ENCODE peak calls at places on chromosomes 2 and 18, in six cellular contexts. H, W, B, X, U and A are unnamed samples.

GRCh38 chr2:64457518-64457917 is 3.6 kb downstream of the LGALSL start:
- DNase-seq in H (no peak), U (no peak), X (no peak), B (no peak), W (no peak), A (no peak)

GRCh38 chr2:133503323-133503722 is 64.9 kb downstream of the NCKAP5 start:
- DNase-seq in H (no peak), B (no peak), X (no peak), U (no peak), W (no peak), A (no peak)

GRCh38 chr2:76984359-76984758 is 537.8 kb downstream of the LRRTM4 start:
- DNase-seq in U (no peak), H (no peak), W (peak; percentile 55), X (no peak), B (no peak), A (no peak)

GRCh38 chr2:63862802-63863201 is 21.1 kb downstream of the UGP2 start:
- DNase-seq in U (no peak), X (no peak), H (no peak), W (no peak), B (no peak), A (no peak)

GRCh38 chr2:9118383-9118960 is 88.1 kb upstream of the ASAP2 start:
- DNase-seq in X (no peak), B (no peak), W (no peak), U (no peak), H (no peak), A (no peak)

GRCh38 chr2:3078684-3079083 is 298.9 kb downstream of the EIPR1 start:
- DNase-seq in H (no peak), U (no peak), B (no peak), W (no peak), X (no peak), A (no peak)

GRCh38 chr2:204325468-204325867 is 219.8 kb upstream of the PARD3B start:
- DNase-seq in B (peak; percentile 56), U (no peak), H (no peak), X (peak; percentile 74), W (peak; percentile 85), A (no peak)

GRCh38 chr2:205800804-205801203 is 118.5 kb downstream of the NRP2 start:
- DNase-seq in U (no peak), X (peak; percentile 33), H (no peak), B (no peak), W (no peak), A (no peak)

GRCh38 chr18:48974304-48975220 is 23.8 kb upstream of the SMAD7 start:
- DNase-seq in X (no peak), U (no peak), B (no peak), W (no peak), H (no peak), A (no peak)

GRCh38 chr2:96098900-96099590 is 17.3 kb downstream of the ADRA2B start:
- DNase-seq in B (no peak), U (peak; percentile 82), W (no peak), X (peak; percentile 11), H (peak; percentile 61), A (no peak)

GRCh38 chr2:9832586-9832985 is 10.7 kb upstream of the TAF1B start:
- DNase-seq in X (no peak), H (no peak), B (no peak), U (no peak), W (peak; percentile 20), A (no peak)

GRCh38 chr2:205701509-205701908 is 19.2 kb downstream of the NRP2 start:
- DNase-seq in U (no peak), B (no peak), H (no peak), X (no peak), W (no peak), A (no peak)

GRCh38 chr2:240620149-240620731 is 5.0 kb upstream of the GPR35 start:
- DNase-seq in H (no peak), W (no peak), X (no peak), B (no peak), U (peak; percentile 12), A (no peak)

GRCh38 chr2:187877391-187877790 is 323.2 kb upstream of the TFPI start:
- DNase-seq in H (no peak), U (no peak), X (no peak), B (no peak), W (no peak), A (no peak)

GRCh38 chr2:64594563-64594989 is 59.1 kb downstream of the SERTAD2 start:
- DNase-seq in U (no peak), W (no peak), X (no peak), B (no peak), H (no peak), A (no peak)

GRCh38 chr2:108270768-108271506 is 17.8 kb upstream of the SULT1C2 start:
- DNase-seq in X (peak; percentile 65), W (no peak), H (no peak), B (no peak), U (no peak), A (no peak)
- H3K4me3 ChIP-seq in X (no peak overlapping the region), W (no peak overlapping the region), H (no peak overlapping the region), B (no peak overlapping the region), U (no peak overlapping the region), A (no peak overlapping the region)

GRCh38 chr2:200104015-200104414 is 148.6 kb downstream of the MAIP1 start:
- DNase-seq in X (no peak), W (no peak), U (no peak), H (no peak), B (no peak), A (no peak)
- H3K27ac ChIP-seq in X (no peak overlapping the region), W (no peak overlapping the region), U (no peak overlapping the region), H (no peak overlapping the region), B (no peak overlapping the region), A (no peak overlapping the region)

GRCh38 chr2:118837067-118837466 is 10.4 kb downstream of the EN1 start:
- DNase-seq in B (no peak), W (no peak), X (no peak), U (no peak), H (no peak), A (no peak)

GRCh38 chr2:118834440-118834810 is 13.0 kb downstream of the EN1 start:
- DNase-seq in B (no peak), U (no peak), W (no peak), X (no peak), H (no peak), A (no peak)

GRCh38 chr2:118834901-118835738 is 12.3 kb downstream of the EN1 start:
- DNase-seq in B (no peak), W (no peak), U (no peak), H (no peak), X (no peak), A (no peak)

GRCh38 chr2:118836411-118836930 is 11.0 kb downstream of the EN1 start:
- DNase-seq in B (no peak), U (no peak), W (no peak), H (no peak), X (no peak), A (no peak)

DNA sequence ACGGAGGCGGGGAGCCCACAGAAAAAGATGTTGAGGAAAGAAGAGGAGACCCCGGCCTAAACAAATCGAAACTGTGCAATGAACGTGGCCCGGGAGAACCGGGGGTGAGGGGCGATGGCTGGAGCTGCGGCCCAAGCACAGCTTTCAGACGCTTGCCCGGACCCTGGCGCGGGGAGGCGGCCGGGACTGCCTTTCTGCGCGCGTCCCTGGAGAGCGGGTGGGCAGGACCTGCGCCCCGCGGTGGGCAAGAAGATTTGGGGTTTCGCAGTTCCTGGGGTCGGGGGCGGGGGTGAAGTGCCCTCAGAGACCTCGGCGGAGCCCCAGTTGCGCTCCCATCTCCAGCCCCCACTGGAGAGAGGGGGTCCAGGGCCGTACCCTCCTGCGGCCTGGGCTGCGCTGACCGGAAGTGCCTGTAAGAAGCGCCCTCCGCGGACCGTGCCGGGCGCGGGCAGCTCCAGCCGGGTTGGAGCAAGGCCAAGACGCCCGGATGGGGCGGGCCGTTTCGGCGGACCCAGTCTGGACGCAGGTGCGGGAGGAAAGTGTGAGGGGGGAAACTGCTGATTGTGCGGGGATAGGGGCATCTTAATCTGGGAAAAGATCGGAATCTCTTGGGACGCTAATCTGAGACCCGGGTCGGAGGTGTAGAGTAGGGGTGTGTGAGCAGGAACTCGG is 11.6 kb downstream of the EN1 start:
- DNase-seq in W (no peak), X (no peak), B (no peak), U (no peak), H (no peak), A (no peak)
- H3K27me3 ChIP-seq in W (no peaks in the 10 kb centered on the region), X (peaks cover 78% of the 10 kb centered on the region), B (no peaks in the 10 kb centered on the region), U (peaks cover 100% of the 10 kb centered on the region), H (peaks cover 95% of the 10 kb centered on the region), A (peaks cover 64% of the 10 kb centered on the region)

GRCh38 chr2:161417428-161418274 is 1.6 kb downstream of the TBR1 start:
- DNase-seq in X (no peak), B (no peak), H (no peak), W (no peak), U (no peak), A (no peak)
- H3K4me3 ChIP-seq in X (no peak overlapping the region), B (no peak overlapping the region), H (no peak overlapping the region), W (no peak overlapping the region), U (peak overlapping the region; percentile 67), A (no peak overlapping the region)

GRCh38 chr2:42169100-42169868 is at the start of gene EML4:
- DNase-seq in X (peak; percentile 94), W (peak; percentile 96), H (peak; percentile 95), U (peak; percentile 90), B (peak; percentile 89), A (peak; percentile 79)
- H3K27ac ChIP-seq in X (peak within 1 kb of the TSS; percentile 87), W (peak within 1 kb of the TSS; percentile 95), H (peak within 1 kb of the TSS; percentile 85), U (peak within 1 kb of the TSS; percentile 78), B (peak within 1 kb of the TSS; percentile 64), A (peak within 1 kb of the TSS; percentile 91)

GRCh38 chr2:60554649-60555065 is 1.2 kb upstream of the BCL11A start:
- DNase-seq in H (no peak), B (peak; percentile 41), U (no peak), X (peak; percentile 55), W (no peak), A (no peak)

GRCh38 chr2:60556998-60557955 is 3.8 kb upstream of the BCL11A start:
- DNase-seq in U (no peak), H (no peak), X (no peak), B (peak; percentile 63), W (peak; percentile 69), A (no peak)

GRCh38 chr2:60555066-60555793 is 1.8 kb upstream of the BCL11A start:
- DNase-seq in W (peak; percentile 94), U (peak; percentile 28), B (peak; percentile 85), H (no peak), X (peak; percentile 83), A (peak; percentile 27)

GRCh38 chr2:60555794-60556161 is 2.3 kb upstream of the BCL11A start:
- DNase-seq in W (peak; percentile 75), H (no peak), X (no peak), B (no peak), U (no peak), A (no peak)

DNA sequence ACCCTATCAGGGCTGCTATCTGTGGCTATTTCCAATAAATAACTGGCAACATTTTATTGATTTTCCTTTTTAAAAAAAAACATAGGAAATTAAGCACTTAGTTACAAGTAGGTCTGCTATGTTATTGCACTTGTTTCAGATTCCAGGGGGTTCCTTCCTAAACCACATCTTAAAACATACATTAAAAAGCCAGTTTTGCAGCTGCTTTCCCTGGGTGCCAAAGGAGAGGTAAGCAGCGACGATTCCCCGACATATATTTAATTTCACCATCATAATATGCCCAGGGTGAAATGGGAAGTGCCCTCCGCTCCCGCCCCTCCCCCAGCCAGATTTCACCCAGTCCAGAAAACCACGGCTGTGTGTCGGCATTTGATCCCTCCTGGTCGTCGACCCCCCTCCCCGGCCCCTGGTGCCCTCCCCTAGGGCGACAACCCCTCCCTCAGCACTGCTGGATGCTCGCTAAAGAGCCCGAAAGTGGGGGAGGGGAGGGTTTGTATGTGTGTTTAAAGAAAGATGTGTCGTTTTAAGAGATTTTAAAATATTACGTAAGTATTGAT is 3.1 kb upstream of the BCL11A start:
- DNase-seq in U (no peak), H (no peak), W (peak; percentile 67), X (peak; percentile 54), B (peak; percentile 43), A (no peak)
- H3K27me3 ChIP-seq in U (peaks cover 95% of the 10 kb centered on the region), H (peaks cover 77% of the 10 kb centered on the region), W (no peaks in the 10 kb centered on the region), X (no peaks in the 10 kb centered on the region), B (peaks cover 59% of the 10 kb centered on the region), A (peaks cover 50% of the 10 kb centered on the region)